ENCODE peak calls at places on chromosomes 7 and 10, in ten cellular contexts. I is A549; Q is natural killer cell; P is effector memory CD8-positive, alpha-beta T cell; T is T-cell; O is activated CD8-positive, alpha-beta memory T cell treated with anti-CD3 and anti-CD28 coated beads, Interleukin-2, amount 10 ng/mL, durations not matched to agents 7 days and 5 days; R is gastroesophageal sphincter; L is psoas muscle; B is activated naive CD8-positive, alpha-beta T cell treated with anti-CD3 and anti-CD28 coated beads, Interleukin-2, amount 10 ng/mL, durations not matched to agents 7 days and 5 days; D is left lobe of liver. A is an unnamed sample.

GRCh38 chr7:108145401-108145800 is 15.2 kb upstream of the LAMB4 start:
- ATAC-seq in I (no peak), Q (no peak), P (no peak), T (no peak), O (no peak), R (no peak), L (no peak), B (no peak), D (no peak), A (no peak)

GRCh38 chr10:112053895-112054294 is 129.7 kb downstream of the GPAM start:
- ATAC-seq in I (no peak), Q (no peak), P (no peak), T (no peak), O (no peak), R (no peak), L (no peak), B (no peak), D (no peak), A (no peak)

GRCh38 chr10:97566338-97566986 is 6.1 kb upstream of the ANKRD2 start:
- ATAC-seq in I (no peak), Q (no peak), P (no peak), T (no peak), O (peak; percentile 30), R (no peak), L (no peak), B (no peak), D (no peak), A (no peak)

GRCh38 chr7:140375808-140376730 is 22.3 kb downstream of the SLC37A3 start:
- ATAC-seq in I (no peak), Q (peak; percentile 38), P (peak; percentile 77), T (peak; percentile 87), O (peak; percentile 85), R (no peak), L (no peak), B (peak; percentile 91), D (no peak), A (no peak)

GRCh38 chr7:127865466-127865865 is 165.8 kb downstream of the LRRC4 start:
- ATAC-seq in I (peak; percentile 48), Q (peak; percentile 63), P (peak; percentile 40), T (no peak), O (peak; percentile 64), R (no peak), L (no peak), B (no peak), D (peak; percentile 43), A (peak; percentile 56)

GRCh38 chr10:34286136-34286739 is 528.9 kb downstream of the PARD3 start:
- ATAC-seq in I (peak; percentile 92), Q (no peak), P (no peak), T (no peak), O (no peak), R (no peak), L (peak; percentile 81), B (no peak), D (peak; percentile 28), A (peak; percentile 67)

GRCh38 chr7:128727239-128727638 is 11.9 kb upstream of the CALU start:
- ATAC-seq in I (no peak), Q (no peak), P (no peak), T (no peak), O (no peak), R (no peak), L (no peak), B (no peak), D (no peak), A (no peak)

GRCh38 chr7:55034776-55035175 is 16.0 kb downstream of the EGFR start:
- ATAC-seq in I (no peak), Q (no peak), P (no peak), T (no peak), O (no peak), R (no peak), L (no peak), B (no peak), D (peak; percentile 41), A (no peak)

GRCh38 chr10:123781324-123781900 is 110.2 kb downstream of the CPXM2 start:
- ATAC-seq in I (no peak), Q (no peak), P (no peak), T (no peak), O (no peak), R (no peak), L (no peak), B (no peak), D (no peak), A (no peak)

GRCh38 chr7:81482600-81483186 is 287.2 kb downstream of the HGF start:
- ATAC-seq in I (peak; percentile 69), Q (no peak), P (no peak), T (no peak), O (no peak), R (no peak), L (peak; percentile 70), B (no peak), D (peak; percentile 74), A (peak; percentile 74)

GRCh38 chr10:18505719-18506118 is 145.7 kb downstream of the NSUN6 start:
- ATAC-seq in I (no peak), Q (no peak), P (no peak), T (no peak), O (no peak), R (no peak), L (peak; percentile 72), B (no peak), D (no peak), A (peak; percentile 73)

GRCh38 chr10:114404171-114405010 is at the start of gene AFAP1L2:
- ATAC-seq in I (peak; percentile 89), Q (no peak), P (no peak), T (peak; percentile 35), O (peak; percentile 66), R (peak; percentile 75), L (peak; percentile 74), B (peak; percentile 68), D (peak; percentile 95), A (peak; percentile 77)

GRCh38 chr7:25886387-25887240 is 265.4 kb upstream of the NFE2L3 start:
- ATAC-seq in I (no peak), Q (no peak), P (no peak), T (no peak), O (peak; percentile 23), R (no peak), L (peak; percentile 92), B (no peak), D (no peak), A (no peak)

GRCh38 chr10:100739516-100740368 is 5.6 kb upstream of the PAX2 start:
- ATAC-seq in I (peak; percentile 67), Q (no peak), P (no peak), T (no peak), O (no peak), R (no peak), L (no peak), B (no peak), D (peak; percentile 64), A (no peak)

GRCh38 chr10:112835933-112836564 is 114.0 kb upstream of the TCF7L2 start:
- ATAC-seq in I (no peak), Q (no peak), P (no peak), T (no peak), O (no peak), R (peak; percentile 73), L (peak; percentile 68), B (no peak), D (peak; percentile 87), A (no peak)

GRCh38 chr10:121285797-121286196 is 312.4 kb downstream of the FGFR2 start:
- ATAC-seq in I (no peak), Q (no peak), P (no peak), T (no peak), O (no peak), R (no peak), L (no peak), B (no peak), D (no peak), A (no peak)

GRCh38 chr7:23205861-23206510 is 24.1 kb downstream of the NUP42 start:
- ATAC-seq in I (no peak), Q (peak; percentile 66), P (peak; percentile 43), T (no peak), O (peak; percentile 86), R (peak; percentile 67), L (no peak), B (peak; percentile 74), D (peak; percentile 42), A (no peak)

GRCh38 chr10:62842983-62843382 is 26.8 kb upstream of the EGR2 start:
- ATAC-seq in I (no peak), Q (peak; percentile 36), P (no peak), T (no peak), O (no peak), R (no peak), L (no peak), B (no peak), D (no peak), A (no peak)

GRCh38 chr7:44549457-44549856 is 8.3 kb upstream of the NPC1L1 start:
- ATAC-seq in I (no peak), Q (no peak), P (no peak), T (no peak), O (no peak), R (no peak), L (no peak), B (no peak), D (no peak), A (no peak)

GRCh38 chr10:31290386-31290785 is 28.6 kb upstream of the ZEB1 start:
- ATAC-seq in I (no peak), Q (no peak), P (no peak), T (no peak), O (no peak), R (no peak), L (no peak), B (no peak), D (no peak), A (no peak)